ENCODE peak calls at places on chromosomes 6 and 20, in ten cellular contexts. F is fibroblast of lung, B is prostate gland, I is esophagus squamous epithelium, P is stomach, E is SJSA1, J is OCI-LY7, T is HCT116, D is lower lobe of right lung, M is neuronal stem cell. Q is an unnamed sample. For H3K9me3, the result is how much of the 10 kb centered on the place peaks cover.

GRCh38 chr6:109441069-109441816 is 719 bp downstream of the SMPD2 start:
- DNase-seq in F (peak), B (peak), I (no peak), P (peak), E (no peak), J (peak), T (no peak), D (peak), M (peak), Q (no peak)

GRCh38 chr6:6392214-6393068 is 72.0 kb upstream of the F13A1 start:
- DNase-seq in F (no peak), B (no peak), I (no peak), P (no peak), E (no peak), J (peak), T (no peak), D (no peak), M (no peak), Q (no peak)

GRCh38 chr6:134630468-134631180 is 312.7 kb upstream of the SGK1 start:
- DNase-seq in F (no peak), B (peak), I (no peak), P (no peak), E (no peak), J (peak), T (no peak), D (no peak), M (no peak), Q (no peak)

GRCh38 chr6:122129313-122130025 is 270.0 kb upstream of the HSF2 start:
- DNase-seq in F (no peak), B (no peak), I (no peak), P (no peak), E (no peak), J (no peak), T (no peak), D (no peak), M (no peak), Q (no peak)

GRCh38 chr6:80642452-80642851 is 536.0 kb downstream of the BCKDHB start:
- DNase-seq in F (peak), B (no peak), I (no peak), P (no peak), E (no peak), J (no peak), T (no peak), D (no peak), M (no peak), Q (no peak)

GRCh38 chr6:138692058-138692977 is 81.3 kb upstream of the CCDC28A start:
- DNase-seq in F (peak), B (peak), I (no peak), P (peak), E (peak), J (peak), T (no peak), D (peak), M (peak), Q (peak)

GRCh38 chr20:57680131-57680716 is 29.6 kb downstream of the PMEPA1 start:
- DNase-seq in F (no peak), B (no peak), I (no peak), P (no peak), E (no peak), J (peak), T (no peak), D (no peak), M (no peak), Q (no peak)

GRCh38 chr20:3218307-3218988 is 9.2 kb downstream of the ITPA start:
- DNase-seq in F (no peak), B (peak), I (no peak), P (peak), E (peak), J (peak), T (no peak), D (peak), M (peak), Q (peak)

GRCh38 chr20:16018881-16019280 is 554.4 kb downstream of the KIF16B start:
- DNase-seq in F (no peak), B (no peak), I (no peak), P (no peak), E (no peak), J (no peak), T (no peak), D (no peak), M (no peak), Q (no peak)

GRCh38 chr20:60559462-60559861 is 601.2 kb downstream of the CDH26 start:
- DNase-seq in F (no peak), B (no peak), I (no peak), P (no peak), E (no peak), J (no peak), T (no peak), D (no peak), M (peak), Q (no peak)

GRCh38 chr6:111423960-111424846 is 58.8 kb downstream of the REV3L start:
- DNase-seq in F (peak), B (peak), I (no peak), P (peak), E (no peak), J (no peak), T (no peak), D (no peak), M (no peak), Q (peak)

GRCh38 chr6:34516391-34517324 is 39.5 kb downstream of the SPDEF start:
- DNase-seq in F (no peak), B (no peak), I (no peak), P (no peak), E (no peak), J (no peak), T (no peak), D (peak), M (no peak), Q (no peak)

GRCh38 chr6:130099119-130099518 is 80.7 kb downstream of the L3MBTL3 start:
- DNase-seq in F (no peak), B (no peak), I (no peak), P (no peak), E (no peak), J (no peak), T (no peak), D (no peak), M (no peak), Q (no peak)

GRCh38 chr6:147078602-147079001 is 125.6 kb upstream of the STXBP5 start:
- DNase-seq in F (peak), B (no peak), I (no peak), P (no peak), E (no peak), J (no peak), T (no peak), D (no peak), M (no peak), Q (no peak)

GRCh38 chr6:99779631-99780555 is 173.3 kb downstream of the PRDM13 start:
- DNase-seq in F (no peak), B (no peak), I (no peak), P (no peak), E (no peak), J (no peak), T (no peak), D (no peak), M (no peak), Q (no peak)

GRCh38 chr6:73694711-73695411 is 1.1 kb upstream of the CD109 start:
- DNase-seq in F (peak), B (no peak), I (no peak), P (no peak), E (no peak), J (no peak), T (no peak), D (no peak), M (no peak), Q (peak)

GRCh38 chr20:61613885-61614284 is 361.8 kb downstream of the CDH4 start:
- DNase-seq in F (no peak), B (no peak), I (no peak), P (no peak), E (no peak), J (no peak), T (no peak), D (no peak), M (no peak), Q (no peak)

GRCh38 chr20:25466846-25467245 is 59.4 kb downstream of the GINS1 start:
- DNase-seq in F (no peak), B (no peak), I (no peak), P (no peak), E (no peak), J (no peak), T (no peak), D (no peak), M (no peak), Q (no peak)

GRCh38 chr6:119148102-119148824 is 69.8 kb upstream of the FAM184A start:
- DNase-seq in F (peak), B (peak), I (no peak), P (no peak), E (no peak), J (peak), T (peak), D (no peak), M (peak), Q (peak)

GRCh38 chr6:1313755-1314503 is 2.0 kb downstream of the FOXQ1 start:
- DNase-seq in F (no peak), B (peak), I (no peak), P (peak), E (no peak), J (no peak), T (peak), D (peak), M (no peak), Q (peak)

GRCh38 chr6:52616271-52616670 is 39.4 kb upstream of the TRAM2 start:
- DNase-seq in F (peak), B (no peak), I (no peak), P (no peak), E (no peak), J (no peak), T (no peak), D (no peak), M (no peak), Q (no peak)

GRCh38 chr6:125824946-125825786 is 34.4 kb downstream of the NCOA7 start:
- DNase-seq in F (no peak), B (no peak), I (no peak), P (no peak), E (no peak), J (no peak), T (no peak), D (no peak), M (no peak), Q (no peak)

GRCh38 chr6:64838726-64839125 is 868.3 kb downstream of the EYS start:
- DNase-seq in F (no peak), B (no peak), I (no peak), P (no peak), E (no peak), J (no peak), T (no peak), D (no peak), M (no peak), Q (no peak)

GRCh38 chr6:36867471-36868224 is 7.0 kb downstream of the PPIL1 start:
- DNase-seq in F (no peak), B (no peak), I (no peak), P (no peak), E (no peak), J (no peak), T (no peak), D (no peak), M (no peak), Q (no peak)

GRCh38 chr6:95120984-95121383 is 456.4 kb upstream of the MANEA start:
- DNase-seq in F (no peak), B (no peak), I (no peak), P (no peak), E (no peak), J (no peak), T (no peak), D (no peak), M (no peak), Q (no peak)

GRCh38 chr6:17630511-17631073 is 30.5 kb downstream of the FAM8A1 start:
- DNase-seq in F (no peak), B (peak), I (no peak), P (no peak), E (no peak), J (no peak), T (no peak), D (peak), M (no peak), Q (peak)

GRCh38 chr20:46568570-46569129 is 18.2 kb upstream of the OCSTAMP start:
- DNase-seq in F (peak), B (peak), I (no peak), P (peak), E (no peak), J (no peak), T (no peak), D (peak), M (no peak), Q (peak)

GRCh38 chr6:35185971-35186370 is 27.8 kb upstream of the SCUBE3 start:
- DNase-seq in F (no peak), B (no peak), I (no peak), P (no peak), E (no peak), J (no peak), T (no peak), D (no peak), M (no peak), Q (no peak)

GRCh38 chr6:100461273-100461919 is 3.3 kb downstream of the SIM1 start:
- DNase-seq in F (peak), B (no peak), I (no peak), P (no peak), E (no peak), J (no peak), T (no peak), D (no peak), M (peak), Q (peak)

GRCh38 chr6:43982084-43982625 is 145.1 kb downstream of the MRPL14 start:
- DNase-seq in F (no peak), B (no peak), I (no peak), P (peak), E (no peak), J (no peak), T (no peak), D (no peak), M (no peak), Q (no peak)

GRCh38 chr6:72111611-72112010 is 225.3 kb downstream of the RIMS1 start:
- DNase-seq in F (no peak), B (no peak), I (no peak), P (no peak), E (no peak), J (no peak), T (no peak), D (no peak), M (no peak), Q (no peak)

GRCh38 chr20:59170406-59171349 is 7.1 kb downstream of the ZNF831 start:
- DNase-seq in F (no peak), B (no peak), I (no peak), P (peak), E (no peak), J (no peak), T (no peak), D (no peak), M (no peak), Q (no peak)

GRCh38 chr6:165585060-165585459 is 78.0 kb downstream of the PDE10A start:
- DNase-seq in F (peak), B (no peak), I (no peak), P (no peak), E (no peak), J (no peak), T (no peak), D (no peak), M (no peak), Q (no peak)

DNA sequence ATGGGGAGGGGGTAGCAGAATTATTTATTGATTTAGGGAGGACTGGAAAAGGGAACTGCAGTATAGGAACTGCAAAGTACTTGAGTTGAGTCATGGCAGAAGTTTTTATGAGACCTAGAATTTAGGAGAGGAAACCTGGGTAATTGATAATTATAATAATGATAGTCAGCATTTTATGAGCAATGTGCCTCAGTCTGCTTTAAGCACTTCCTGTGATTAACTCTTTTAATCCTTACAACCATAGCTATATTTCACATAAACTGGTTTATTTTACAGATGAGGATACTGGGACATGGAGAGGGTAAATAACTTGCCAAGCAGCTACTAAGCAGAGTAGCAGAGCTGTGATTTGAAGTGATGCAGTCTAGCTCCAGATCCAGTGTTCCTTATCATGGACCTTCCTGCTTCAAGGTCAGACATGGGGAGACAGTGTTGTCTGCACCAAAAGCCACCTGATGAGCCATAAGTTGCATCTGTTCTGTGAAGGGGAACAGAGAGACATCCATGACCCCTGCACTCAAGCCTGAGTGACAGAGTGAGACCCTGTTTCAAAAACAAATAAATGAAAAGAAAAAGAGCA is 13.6 kb downstream of the LRRC1 start:
- DNase-seq in F (no peak), B (no peak), I (no peak), P (no peak), E (no peak), J (no peak), T (no peak), D (no peak), M (no peak), Q (no peak)
- H3K9me3 ChIP-seq in F (under half), B (under half), I (under half), P (under half), E (under half), J (under half), T (under half), D (under half), M (under half), Q (under half)

GRCh38 chr20:50320910-50321796 is 130.5 kb downstream of the CEBPB start:
- DNase-seq in F (peak), B (peak), I (peak), P (peak), E (peak), J (no peak), T (peak), D (peak), M (peak), Q (peak)

GRCh38 chr20:50323209-50323608 is 132.6 kb downstream of the CEBPB start:
- DNase-seq in F (peak), B (no peak), I (no peak), P (no peak), E (no peak), J (no peak), T (no peak), D (no peak), M (no peak), Q (peak)

GRCh38 chr20:50322703-50323131 is 132.1 kb downstream of the CEBPB start:
- DNase-seq in F (no peak), B (no peak), I (no peak), P (no peak), E (no peak), J (no peak), T (no peak), D (no peak), M (no peak), Q (no peak)

GRCh38 chr20:50320005-50320909 is 129.6 kb downstream of the CEBPB start:
- DNase-seq in F (peak), B (no peak), I (no peak), P (no peak), E (no peak), J (no peak), T (no peak), D (peak), M (no peak), Q (no peak)

DNA sequence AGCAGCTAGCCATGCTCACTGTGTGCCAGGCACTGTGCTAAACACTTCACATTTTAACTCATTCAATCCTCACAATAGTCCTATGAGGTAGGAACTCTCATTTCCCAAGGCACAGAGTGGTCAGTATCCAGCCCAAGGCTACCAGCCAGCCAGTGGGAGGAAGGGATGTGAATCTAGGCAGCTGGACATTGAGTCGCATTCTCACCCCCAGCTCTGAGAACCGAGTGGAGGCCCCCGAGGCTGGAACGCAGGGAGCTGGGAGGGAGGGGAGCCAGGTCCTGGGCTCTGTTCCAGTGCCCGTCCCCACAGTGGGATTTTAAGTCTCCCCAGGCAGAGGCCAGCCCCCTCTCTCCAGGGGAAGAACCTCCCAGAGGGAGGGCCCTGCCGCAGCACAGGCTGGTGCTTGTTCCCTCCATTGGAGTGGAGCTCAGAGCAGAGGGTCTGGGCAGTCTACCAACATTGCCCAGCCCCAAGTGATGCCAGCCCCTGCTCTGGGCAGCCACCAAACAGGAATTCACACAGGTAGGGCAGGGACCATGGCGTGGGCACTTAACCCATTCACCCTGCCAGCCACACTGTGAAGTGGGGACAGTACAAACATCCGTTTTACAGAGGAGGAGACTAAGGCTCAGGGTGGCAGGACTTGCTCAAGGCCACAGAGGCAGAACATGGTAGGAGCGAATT is 131.3 kb downstream of the CEBPB start:
- DNase-seq in F (peak), B (peak), I (no peak), P (no peak), E (no peak), J (no peak), T (no peak), D (peak), M (no peak), Q (peak)
- H3K4me3 ChIP-seq in F (no peak), B (no peak), I (no peak), P (peak), E (no peak), J (no peak), T (peak), D (peak), M (no peak), Q (peak)

DNA sequence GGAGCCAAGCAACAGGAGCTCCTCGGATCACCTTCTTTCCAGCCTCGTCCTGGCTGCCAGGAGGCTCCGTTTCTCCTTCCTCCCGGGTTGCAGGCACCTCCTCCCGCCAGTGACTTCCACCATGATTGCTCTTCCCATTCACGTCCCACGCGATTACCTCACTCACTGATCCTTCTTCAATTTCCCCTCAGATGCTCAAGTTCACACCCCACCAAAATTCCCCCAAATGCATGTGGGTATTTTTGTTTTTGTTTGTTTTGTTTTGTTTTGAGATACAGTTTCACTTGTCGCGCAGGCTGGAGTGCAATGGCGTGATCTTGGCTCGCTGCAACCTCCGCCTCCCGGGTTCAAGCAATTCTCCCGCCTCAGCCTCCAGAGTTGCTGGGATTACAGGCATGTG is 25.1 kb downstream of the KCNQ2 start:
- DNase-seq in F (no peak), B (no peak), I (no peak), P (no peak), E (no peak), J (no peak), T (no peak), D (no peak), M (no peak), Q (no peak)
- H3K9me3 ChIP-seq in F (under half), B (under half), I (under half), P (under half), E (under half), J (under half), T (under half), D (under half), M (under half), Q (under half)

DNA sequence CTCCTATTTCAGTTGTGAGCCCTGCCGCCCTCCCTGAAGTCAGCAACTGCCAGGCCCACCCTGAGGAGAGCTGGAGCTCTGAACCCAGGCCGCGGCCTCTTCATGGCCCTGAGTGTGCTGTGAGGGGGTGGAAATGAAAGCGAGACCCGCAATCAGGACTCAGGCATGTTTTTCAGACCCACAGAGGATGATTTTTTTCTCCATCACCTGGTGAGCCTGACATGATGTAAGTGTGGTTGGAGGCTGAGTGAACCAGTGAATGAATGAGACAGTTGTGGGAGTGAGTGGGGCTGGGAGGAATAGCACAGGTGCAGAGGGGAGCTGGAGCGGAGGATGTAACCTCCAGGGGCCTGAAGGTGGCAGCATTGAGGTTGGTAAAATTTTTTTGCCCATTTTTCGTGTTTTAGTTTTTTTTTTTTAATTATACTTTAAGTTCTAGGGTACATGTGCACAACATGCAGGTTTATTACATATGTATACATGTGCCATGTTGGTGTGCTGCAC is 18.3 kb downstream of the RAET1L start:
- DNase-seq in F (no peak), B (no peak), I (no peak), P (no peak), E (no peak), J (peak), T (no peak), D (no peak), M (no peak), Q (no peak)
- H3K4me3 ChIP-seq in F (no peak), B (no peak), I (no peak), P (no peak), E (no peak), J (no peak), T (no peak), D (no peak), M (no peak), Q (no peak)

DNA sequence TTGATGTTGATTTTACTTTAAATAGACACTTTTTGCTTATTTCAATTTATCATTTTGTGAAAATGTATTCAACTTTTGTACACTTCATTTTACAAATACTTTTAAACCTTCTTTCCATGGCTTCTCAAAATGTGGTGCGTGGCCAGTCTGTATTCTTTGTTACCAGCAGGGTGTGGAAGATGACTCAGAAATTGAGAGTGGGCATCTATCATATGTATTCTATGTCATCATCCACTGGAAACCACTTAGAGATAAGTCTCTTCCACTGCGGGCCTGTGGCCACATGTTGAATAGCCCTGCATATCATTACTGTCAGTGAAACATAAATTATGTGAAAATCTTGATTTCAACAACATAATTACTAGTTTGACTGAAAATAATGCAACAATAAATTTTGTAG is 52.6 kb upstream of the MC3R start:
- DNase-seq in F (no peak), B (no peak), I (no peak), P (no peak), E (no peak), J (no peak), T (no peak), D (no peak), M (no peak), Q (no peak)
- H3K9me3 ChIP-seq in F (under half), B (under half), I (under half), P (under half), E (under half), J (under half), T (under half), D (under half), M (under half), Q (under half)

Q was measured in MG63.